ENCODE peak calls at places on chromosome 4, in five cellular contexts. K is mammary epithelial cell, B is lower lobe of right lung, Y is BJ, Q is brain microvascular endothelial cell. D is an unnamed sample.

GRCh38 chr4:16439003-16439402 is 212.7 kb upstream of the TAPT1 start:
- DNase-seq in K (no peak), B (no peak), Y (no peak), Q (peak; percentile 13), D (no peak)

GRCh38 chr4:174316954-174317353 is 33.2 kb downstream of the CEP44 start:
- DNase-seq in K (no peak), B (no peak), Y (no peak), Q (no peak), D (no peak)

GRCh38 chr4:98728871-98729270 is 70.5 kb upstream of the TSPAN5 start:
- DNase-seq in K (no peak), B (no peak), Y (no peak), Q (no peak), D (no peak)

GRCh38 chr4:128386761-128387599 is 99.4 kb upstream of the PGRMC2 start:
- DNase-seq in K (peak; percentile 83), B (peak; percentile 75), Y (peak; percentile 86), Q (peak; percentile 97), D (no peak)

GRCh38 chr4:184284742-184285141 is 67.1 kb upstream of the ENPP6 start:
- DNase-seq in K (no peak), B (no peak), Y (no peak), Q (no peak), D (no peak)

GRCh38 chr4:168612435-168613139 is 115.7 kb downstream of the PALLD start:
- DNase-seq in K (peak; percentile 78), B (no peak), Y (no peak), Q (peak; percentile 57), D (no peak)

GRCh38 chr4:10456270-10457254 is 664 bp downstream of the ZNF518B start:
- DNase-seq in K (peak; percentile 43), B (peak; percentile 70), Y (no peak), Q (peak; percentile 41), D (peak; percentile 74)

GRCh38 chr4:16461362-16461761 is 235.1 kb upstream of the TAPT1 start:
- DNase-seq in K (peak; percentile 29), B (no peak), Y (no peak), Q (no peak), D (no peak)

GRCh38 chr4:121696140-121696640 is 590 bp downstream of the ANXA5 start:
- DNase-seq in K (peak; percentile 82), B (peak; percentile 86), Y (no peak), Q (peak; percentile 59), D (no peak)

GRCh38 chr4:16750882-16751642 is 147.4 kb downstream of the LDB2 start:
- DNase-seq in K (no peak), B (no peak), Y (no peak), Q (no peak), D (no peak)

GRCh38 chr4:118280501-118281218 is 72.1 kb downstream of the PRSS12 start:
- DNase-seq in K (peak; percentile 73), B (no peak), Y (no peak), Q (peak; percentile 60), D (peak; percentile 37)

GRCh38 chr4:106671711-106672110 is 303.1 kb upstream of the GIMD1 start:
- DNase-seq in K (peak; percentile 10), B (no peak), Y (no peak), Q (peak; percentile 31), D (no peak)

GRCh38 chr4:14919785-14920184 is 82.5 kb upstream of the CPEB2 start:
- DNase-seq in K (no peak), B (no peak), Y (no peak), Q (no peak), D (no peak)

GRCh38 chr4:4490816-4491215 is 51.0 kb downstream of the STX18 start:
- DNase-seq in K (no peak), B (no peak), Y (no peak), Q (no peak), D (no peak)

GRCh38 chr4:89029591-89029990 is 27.4 kb downstream of the FAM13A start:
- DNase-seq in K (no peak), B (no peak), Y (no peak), Q (no peak), D (no peak)

GRCh38 chr4:148211533-148211932 is 230.7 kb downstream of the NR3C2 start:
- DNase-seq in K (no peak), B (no peak), Y (no peak), Q (no peak), D (no peak)

GRCh38 chr4:53943345-53944085 is 120.9 kb downstream of the CHIC2 start:
- DNase-seq in K (peak; percentile 93), B (no peak), Y (no peak), Q (peak; percentile 57), D (no peak)

GRCh38 chr4:184733654-184734524 is at the start of gene CENPU:
- DNase-seq in K (peak; percentile 98), B (peak; percentile 94), Y (peak; percentile 77), Q (peak; percentile 97), D (peak; percentile 99)

GRCh38 chr4:72391281-72391680 is 177.7 kb downstream of the ADAMTS3 start:
- DNase-seq in K (no peak), B (no peak), Y (no peak), Q (no peak), D (no peak)

GRCh38 chr4:113623274-113623894 is 138.2 kb downstream of the CAMK2D start:
- DNase-seq in K (no peak), B (no peak), Y (no peak), Q (no peak), D (no peak)

GRCh38 chr4:145679991-145680455 is at the start of gene C4orf51:
- DNase-seq in K (peak; percentile 30), B (no peak), Y (peak; percentile 27), Q (peak; percentile 42), D (no peak)

GRCh38 chr4:13876151-13876550 is 248.6 kb upstream of the BOD1L1 start:
- DNase-seq in K (no peak), B (no peak), Y (no peak), Q (no peak), D (no peak)

GRCh38 chr4:140095694-140096482 is 58.1 kb downstream of the MAML3 start:
- DNase-seq in K (peak; percentile 80), B (peak; percentile 55), Y (no peak), Q (peak; percentile 99), D (no peak)

GRCh38 chr4:73585345-73585744 is 34.9 kb downstream of the RASSF6 start:
- DNase-seq in K (no peak), B (no peak), Y (no peak), Q (no peak), D (no peak)

GRCh38 chr4:188854451-188854850 is 715.2 kb downstream of the TRIML1 start:
- DNase-seq in K (no peak), B (no peak), Y (no peak), Q (no peak), D (no peak)

GRCh38 chr4:147560632-147561031 is 56.6 kb upstream of the TMEM184C start:
- DNase-seq in K (peak; percentile 50), B (no peak), Y (no peak), Q (no peak), D (no peak)

GRCh38 chr4:147678796-147679549 is 5.0 kb downstream of the PRMT9 start:
- DNase-seq in K (no peak), B (no peak), Y (no peak), Q (no peak), D (peak; percentile 37)

GRCh38 chr4:48986654-48987164 is 634 bp downstream of the CWH43 start:
- DNase-seq in K (no peak), B (peak; percentile 46), Y (no peak), Q (no peak), D (no peak)

GRCh38 chr4:92304636-92305035 is 870 bp downstream of the GRID2 start:
- DNase-seq in K (no peak), B (no peak), Y (no peak), Q (no peak), D (peak; percentile 45)

GRCh38 chr4:38911257-38911656 is 43.7 kb downstream of the FAM114A1 start:
- DNase-seq in K (no peak), B (no peak), Y (no peak), Q (no peak), D (no peak)

GRCh38 chr4:8495803-8496202 is 55.2 kb downstream of the TRMT44 start:
- DNase-seq in K (no peak), B (no peak), Y (no peak), Q (no peak), D (peak; percentile 68)

GRCh38 chr4:88646528-88647280 is 50.9 kb downstream of the NAP1L5 start:
- DNase-seq in K (peak; percentile 57), B (no peak), Y (no peak), Q (no peak), D (peak; percentile 32)

GRCh38 chr4:6577409-6577808 is 2.4 kb downstream of the MAN2B2 start:
- DNase-seq in K (no peak), B (no peak), Y (no peak), Q (no peak), D (no peak)

GRCh38 chr4:11418610-11419009 is 10.1 kb downstream of the HS3ST1 start:
- DNase-seq in K (no peak), B (no peak), Y (no peak), Q (no peak), D (no peak)

GRCh38 chr4:3042226-3042625 is 32.1 kb downstream of the HTT-AS start:
- DNase-seq in K (no peak), B (no peak), Y (no peak), Q (no peak), D (no peak)

GRCh38 chr4:3037957-3038451 is 36.3 kb downstream of the HTT-AS start:
- DNase-seq in K (no peak), B (peak; percentile 18), Y (no peak), Q (no peak), D (no peak)

GRCh38 chr4:3039706-3040366 is 34.5 kb downstream of the HTT-AS start:
- DNase-seq in K (no peak), B (no peak), Y (no peak), Q (no peak), D (no peak)

GRCh38 chr4:3041192-3042142 is 32.9 kb downstream of the HTT-AS start:
- DNase-seq in K (peak; percentile 65), B (peak; percentile 79), Y (no peak), Q (peak; percentile 64), D (peak; percentile 66)

GRCh38 chr4:3040447-3041191 is 33.7 kb downstream of the HTT-AS start:
- DNase-seq in K (no peak), B (no peak), Y (no peak), Q (no peak), D (no peak)
- H3K4me3 ChIP-seq in K (no peak overlapping the region), B (peak overlapping the region; percentile 66), Y (no peak overlapping the region), Q (no peak overlapping the region), D (no peak overlapping the region)

GRCh38 chr4:76665721-76666120 is 230.7 kb downstream of the SHROOM3 start:
- DNase-seq in K (no peak), B (no peak), Y (no peak), Q (no peak), D (no peak)
- H3K27me3 ChIP-seq in K (no peaks in the 10 kb centered on the region), B (no peaks in the 10 kb centered on the region), Y (no peaks in the 10 kb centered on the region), Q (no peaks in the 10 kb centered on the region), D (no peaks in the 10 kb centered on the region)

GRCh38 chr4:138915725-138916124 is 99.9 kb upstream of the NOCT start:
- DNase-seq in K (no peak), B (no peak), Y (no peak), Q (no peak), D (no peak)

GRCh38 chr4:138916763-138917162 is 98.8 kb upstream of the NOCT start:
- DNase-seq in K (no peak), B (no peak), Y (no peak), Q (no peak), D (no peak)

GRCh38 chr4:138919094-138919936 is 96.3 kb upstream of the NOCT start:
- DNase-seq in K (peak; percentile 74), B (peak; percentile 81), Y (no peak), Q (peak; percentile 80), D (peak; percentile 68)
- H3K4me3 ChIP-seq in K (no peak overlapping the region), B (no peak overlapping the region), Y (no peak overlapping the region), Q (peak overlapping the region; percentile 22), D (no peak overlapping the region)

GRCh38 chr4:112340048-112340447 is 42.9 kb downstream of the ALPK1 start:
- DNase-seq in K (no peak), B (no peak), Y (no peak), Q (no peak), D (no peak)

GRCh38 chr4:112348488-112349158 is 51.5 kb downstream of the ALPK1 start:
- DNase-seq in K (peak; percentile 76), B (no peak), Y (peak; percentile 68), Q (peak; percentile 68), D (peak; percentile 66)

GRCh38 chr4:112343330-112343729 is 46.2 kb downstream of the ALPK1 start:
- DNase-seq in K (no peak), B (no peak), Y (no peak), Q (no peak), D (no peak)
- H3K27me3 ChIP-seq in K (no peaks in the 10 kb centered on the region), B (no peaks in the 10 kb centered on the region), Y (no peaks in the 10 kb centered on the region), Q (no peaks in the 10 kb centered on the region), D (no peaks in the 10 kb centered on the region)

D was measured in H7.